ENCODE peak calls at places on chromosome 14, in eight cellular contexts. B, H, P, X, I, K, R and T are unnamed samples.

GRCh38 chr14:67269338-67270060 is 28.3 kb downstream of the PALS1 start:
- DNase-seq in B (no peak), H (peak; percentile 89), P (no peak), X (peak; percentile 90), I (no peak), K (peak; percentile 4), R (no peak), T (no peak)

GRCh38 chr14:64719601-64720000 is 15.4 kb downstream of the PLEKHG3 start:
- DNase-seq in B (no peak), H (no peak), P (no peak), X (no peak), I (no peak), K (no peak), R (no peak), T (peak; percentile 38)

GRCh38 chr14:21350539-21350938 is 33.3 kb downstream of the SUPT16H start:
- DNase-seq in B (no peak), H (no peak), P (no peak), X (no peak), I (no peak), K (no peak), R (no peak), T (no peak)

GRCh38 chr14:94631536-94632304 is 19.5 kb downstream of the SERPINA3 start:
- DNase-seq in B (no peak), H (no peak), P (no peak), X (no peak), I (no peak), K (no peak), R (no peak), T (no peak)

GRCh38 chr14:76773188-76773885 is 12.1 kb downstream of the VASH1 start:
- DNase-seq in B (peak; percentile 41), H (peak; percentile 78), P (peak; percentile 81), X (peak; percentile 91), I (peak; percentile 70), K (peak; percentile 69), R (peak; percentile 72), T (peak; percentile 72)

GRCh38 chr14:104889374-104889755 is 24.3 kb downstream of the CEP170B start:
- DNase-seq in B (no peak), H (no peak), P (no peak), X (no peak), I (no peak), K (no peak), R (no peak), T (peak; percentile 42)

GRCh38 chr14:94081386-94081820 is 293 bp downstream of the IFI27L1 start:
- DNase-seq in B (no peak), H (no peak), P (no peak), X (no peak), I (no peak), K (no peak), R (peak; percentile 54), T (no peak)

GRCh38 chr14:103260629-103261124 is 73.4 kb upstream of the EIF5 start:
- DNase-seq in B (no peak), H (peak; percentile 30), P (peak; percentile 59), X (peak; percentile 51), I (no peak), K (peak; percentile 57), R (peak; percentile 48), T (no peak)

GRCh38 chr14:105888151-105888550 is 361.8 kb downstream of the TMEM121 start:
- DNase-seq in B (no peak), H (no peak), P (no peak), X (no peak), I (no peak), K (no peak), R (no peak), T (peak; percentile 3)

GRCh38 chr14:88323520-88324199 is 591 bp upstream of the KCNK10 start:
- DNase-seq in B (no peak), H (peak; percentile 3), P (no peak), X (peak; percentile 24), I (no peak), K (peak; percentile 82), R (peak; percentile 22), T (peak; percentile 87)

GRCh38 chr14:73269729-73270651 is 32.7 kb downstream of the PAPLN start:
- DNase-seq in B (no peak), H (peak; percentile 21), P (peak; percentile 77), X (peak; percentile 54), I (no peak), K (peak; percentile 34), R (peak; percentile 41), T (peak; percentile 84)

GRCh38 chr14:67241416-67242362 is at the start of gene PALS1:
- DNase-seq in B (peak; percentile 62), H (peak; percentile 83), P (no peak), X (peak; percentile 91), I (no peak), K (peak; percentile 87), R (peak; percentile 87), T (no peak)

GRCh38 chr14:32190713-32191112 is 11.1 kb upstream of the RNU6-7 start:
- DNase-seq in B (no peak), H (peak; percentile 39), P (no peak), X (no peak), I (no peak), K (no peak), R (no peak), T (no peak)

GRCh38 chr14:104227806-104228205 is 89.4 kb downstream of the KIF26A start:
- DNase-seq in B (no peak), H (no peak), P (no peak), X (no peak), I (no peak), K (no peak), R (no peak), T (no peak)

GRCh38 chr14:89933002-89933401 is 21.5 kb downstream of the EFCAB11 start:
- DNase-seq in B (no peak), H (no peak), P (no peak), X (no peak), I (no peak), K (no peak), R (no peak), T (no peak)

GRCh38 chr14:94880805-94881204 is 110.9 kb upstream of the GSC start:
- DNase-seq in B (no peak), H (no peak), P (no peak), X (no peak), I (no peak), K (no peak), R (no peak), T (no peak)

GRCh38 chr14:52703225-52703624 is 3.8 kb upstream of the PSMC6 start:
- DNase-seq in B (no peak), H (peak; percentile 96), P (no peak), X (peak; percentile 98), I (no peak), K (no peak), R (peak; percentile 98), T (no peak)

GRCh38 chr14:92551066-92551841 is 37.7 kb downstream of the RIN3 start:
- DNase-seq in B (no peak), H (no peak), P (no peak), X (no peak), I (no peak), K (no peak), R (no peak), T (no peak)
- TF ChIP-seq CTCF in B (no peak), H (no peak), P (no peak), X (no peak), I (no peak), K (peak; percentile 12), R (no peak), T (peak; percentile 26)

DNA sequence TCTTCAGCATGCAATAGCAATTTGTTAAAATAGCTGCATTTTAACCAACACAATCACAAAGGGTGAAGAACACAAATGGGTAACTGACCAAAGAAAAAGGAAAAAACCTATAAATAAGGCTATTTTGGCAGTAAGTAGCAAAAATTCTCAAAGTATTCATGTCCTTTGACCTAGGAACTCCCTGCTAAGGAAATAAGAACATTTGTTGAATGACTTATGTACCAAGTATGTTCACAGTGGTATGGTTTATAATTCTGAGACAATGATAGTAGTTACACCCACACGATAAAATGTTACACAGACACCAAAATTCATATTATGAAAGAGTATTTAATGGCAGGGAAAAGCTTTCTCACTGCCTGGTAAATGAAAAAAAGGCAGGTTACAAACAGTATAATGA is 16.9 kb downstream of the CCDC88C start:
- DNase-seq in B (no peak), H (no peak), P (no peak), X (peak; percentile 48), I (no peak), K (no peak), R (no peak), T (no peak)
- H3K4me3 ChIP-seq in B (no peak overlapping the region), H (no peak overlapping the region), P (no peak overlapping the region), X (no peak overlapping the region), I (no peak overlapping the region), K (no peak overlapping the region), R (no peak overlapping the region), T (no peak overlapping the region)

DNA sequence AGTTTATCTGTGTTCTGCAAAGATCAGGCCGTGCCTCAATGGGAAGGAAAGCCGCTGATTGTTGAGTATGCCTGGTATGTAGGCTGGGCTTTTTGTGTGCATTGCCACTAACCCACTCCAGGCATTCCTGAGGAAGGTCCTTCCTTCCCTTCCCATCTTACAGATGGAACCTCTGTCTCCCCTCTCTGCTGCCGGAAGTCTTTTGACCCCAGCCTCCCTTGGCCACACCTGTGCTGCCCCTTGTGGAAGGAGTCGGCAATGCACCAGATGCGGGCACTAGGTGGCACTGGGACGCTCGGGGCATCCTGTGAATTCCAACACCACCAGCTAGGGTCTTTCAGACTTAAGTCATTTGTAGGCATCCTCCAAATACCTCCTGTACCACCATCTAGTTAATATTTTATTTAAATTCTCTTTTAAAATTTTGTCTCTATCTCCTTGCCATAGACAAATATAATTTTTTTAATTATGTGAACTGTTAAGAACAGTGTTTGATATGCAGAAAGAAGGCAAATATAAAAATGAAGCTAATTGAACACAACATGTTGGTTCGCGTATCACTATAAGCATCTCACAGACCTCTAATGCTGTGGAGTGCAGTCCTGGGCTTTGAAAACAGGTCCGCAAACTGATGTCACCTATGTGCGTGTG is 99.6 kb downstream of the RIN3 start:
- DNase-seq in B (peak; percentile 20), H (no peak), P (peak; percentile 71), X (peak; percentile 20), I (no peak), K (peak; percentile 59), R (peak; percentile 14), T (peak; percentile 96)
- TF ChIP-seq CTCF in B (peak; percentile 80), H (peak; percentile 61), P (peak; percentile 68), X (peak; percentile 88), I (peak; percentile 59), K (peak; percentile 78), R (peak; percentile 73), T (peak; percentile 95)

GRCh38 chr14:23174266-23174665 is 9.2 kb downstream of the SLC7A8 start:
- DNase-seq in B (no peak), H (peak; percentile 67), P (no peak), X (peak; percentile 80), I (no peak), K (no peak), R (peak; percentile 81), T (no peak)

GRCh38 chr14:23174785-23175184 is 8.7 kb downstream of the SLC7A8 start:
- DNase-seq in B (no peak), H (no peak), P (no peak), X (no peak), I (no peak), K (no peak), R (no peak), T (peak; percentile 53)

GRCh38 chr14:23173039-23173438 is 10.4 kb downstream of the SLC7A8 start:
- DNase-seq in B (no peak), H (no peak), P (no peak), X (no peak), I (no peak), K (no peak), R (no peak), T (no peak)

GRCh38 chr14:23172572-23172971 is 10.9 kb downstream of the SLC7A8 start:
- DNase-seq in B (no peak), H (no peak), P (no peak), X (no peak), I (no peak), K (no peak), R (no peak), T (no peak)

GRCh38 chr14:23173796-23174195 is 9.7 kb downstream of the SLC7A8 start:
- DNase-seq in B (no peak), H (no peak), P (no peak), X (no peak), I (no peak), K (no peak), R (no peak), T (no peak)
- H3K4me3 ChIP-seq in B (no peak overlapping the region), H (no peak overlapping the region), P (no peak overlapping the region), X (no peak overlapping the region), I (no peak overlapping the region), K (no peak overlapping the region), R (no peak overlapping the region), T (peak overlapping the region; percentile 41)